ENCODE peak calls at places on chromosomes 2 and 18, in five cellular contexts. One of them, this sample, is unnamed.
A peak's percentile ranks its signal among the peaks of the same experiment; 100 is the strongest.

GRCh38 chr2:3174626-3175567 is 202.7 kb downstream of the EIPR1 start:
- DNase-seq in activated CD8-positive, alpha-beta memory T cell treated with anti-CD3 and anti-CD28 coated beads for 24 hours: no peak
- DNase-seq in DMS 273 treated with DMSO at 0.1 percent for 48 hours: no peak
- DNase-seq in neural crest cell: no peak
- DNase-seq in Daoy: no peak
- DNase-seq in this sample: no peak

GRCh38 chr2:232772540-232772939 is 3.8 kb downstream of the KCNJ13 start:
- DNase-seq in activated CD8-positive, alpha-beta memory T cell treated with anti-CD3 and anti-CD28 coated beads for 24 hours: no peak
- DNase-seq in DMS 273 treated with DMSO at 0.1 percent for 48 hours: no peak
- DNase-seq in neural crest cell: no peak
- DNase-seq in Daoy: no peak
- DNase-seq in this sample: no peak

GRCh38 chr18:61850756-61851155 is 42.1 kb downstream of the RNF152 start:
- DNase-seq in activated CD8-positive, alpha-beta memory T cell treated with anti-CD3 and anti-CD28 coated beads for 24 hours: no peak
- DNase-seq in DMS 273 treated with DMSO at 0.1 percent for 48 hours: no peak
- DNase-seq in neural crest cell: no peak
- DNase-seq in Daoy: peak; percentile 11
- DNase-seq in this sample: no peak

GRCh38 chr2:235433860-235434259 is 60.0 kb upstream of the AGAP1 start:
- DNase-seq in activated CD8-positive, alpha-beta memory T cell treated with anti-CD3 and anti-CD28 coated beads for 24 hours: no peak
- DNase-seq in DMS 273 treated with DMSO at 0.1 percent for 48 hours: no peak
- DNase-seq in neural crest cell: no peak
- DNase-seq in Daoy: peak; percentile 29
- DNase-seq in this sample: no peak

GRCh38 chr2:9703085-9703641 is 72.4 kb upstream of the YWHAQ start:
- DNase-seq in activated CD8-positive, alpha-beta memory T cell treated with anti-CD3 and anti-CD28 coated beads for 24 hours: peak; percentile 90
- DNase-seq in DMS 273 treated with DMSO at 0.1 percent for 48 hours: peak; percentile 50
- DNase-seq in neural crest cell: no peak
- DNase-seq in Daoy: peak; percentile 99
- DNase-seq in this sample: peak; percentile 19

GRCh38 chr2:232321817-232322559 is 56.6 kb upstream of the ALPP start:
- DNase-seq in activated CD8-positive, alpha-beta memory T cell treated with anti-CD3 and anti-CD28 coated beads for 24 hours: peak; percentile 62
- DNase-seq in DMS 273 treated with DMSO at 0.1 percent for 48 hours: no peak
- DNase-seq in neural crest cell: no peak
- DNase-seq in Daoy: no peak
- DNase-seq in this sample: no peak

GRCh38 chr2:31318360-31319336 is 84.7 kb downstream of the EHD3 start:
- DNase-seq in activated CD8-positive, alpha-beta memory T cell treated with anti-CD3 and anti-CD28 coated beads for 24 hours: peak; percentile 65
- DNase-seq in DMS 273 treated with DMSO at 0.1 percent for 48 hours: no peak
- DNase-seq in neural crest cell: no peak
- DNase-seq in Daoy: peak; percentile 93
- DNase-seq in this sample: no peak

GRCh38 chr2:200425026-200425821 is 84.6 kb downstream of the KCTD18 start:
- DNase-seq in activated CD8-positive, alpha-beta memory T cell treated with anti-CD3 and anti-CD28 coated beads for 24 hours: no peak
- DNase-seq in DMS 273 treated with DMSO at 0.1 percent for 48 hours: no peak
- DNase-seq in neural crest cell: no peak
- DNase-seq in Daoy: no peak
- DNase-seq in this sample: no peak

GRCh38 chr2:196166876-196167275 is 4.5 kb downstream of the STK17B start:
- DNase-seq in activated CD8-positive, alpha-beta memory T cell treated with anti-CD3 and anti-CD28 coated beads for 24 hours: no peak
- DNase-seq in DMS 273 treated with DMSO at 0.1 percent for 48 hours: no peak
- DNase-seq in neural crest cell: no peak
- DNase-seq in Daoy: peak; percentile 60
- DNase-seq in this sample: no peak

This sample was measured in HuH-7.